ENCODE peak calls at places on chromosome X, in ten cellular contexts. N is CD8-positive, alpha-beta memory T cell; U is suprapubic skin; L is prostate gland; S is tibial artery; H is WERI-Rb-1; V is Karpas-422; B is ovary; P is cardiac muscle cell; R is fibroblast of lung. C is an unnamed sample. For H3K9me3, the result is how much of the 10 kb centered on the place peaks cover.

GRCh38 chrX:32183066-32183465 is 1028.3 kb downstream of the DMD start:
- DNase-seq in P (no peak), R (no peak), S (no peak), B (no peak), H (no peak), L (no peak), U (no peak), N (no peak), V (no peak), C (no peak)

GRCh38 chrX:25650216-25650615 is 487.9 kb upstream of the MAGEB18 start:
- DNase-seq in S (no peak), V (no peak), H (no peak), U (no peak), L (no peak), N (no peak), R (no peak), B (no peak), P (no peak), C (no peak)

GRCh38 chrX:104284407-104285000 is 29.8 kb upstream of the ESX1 start:
- DNase-seq in L (no peak), H (no peak), R (no peak), B (no peak), V (no peak), S (no peak), U (no peak), P (no peak), N (no peak), C (no peak)

GRCh38 chrX:13990126-13990525 is 39.6 kb downstream of the GEMIN8 start:
- DNase-seq in B (no peak), P (no peak), R (no peak), H (no peak), N (no peak), V (no peak), U (no peak), S (no peak), L (no peak), C (no peak)

GRCh38 chrX:110407910-110408545 is 49.4 kb downstream of the RTL9 start:
- DNase-seq in U (no peak), L (peak), H (peak), P (peak), S (no peak), B (peak), V (peak), R (peak), N (peak), C (peak)

GRCh38 chrX:101078716-101079115 is at the start of gene TMEM35A:
- DNase-seq in B (peak), R (peak), V (no peak), S (no peak), L (no peak), U (no peak), P (peak), N (no peak), H (peak), C (no peak)

GRCh38 chrX:119237526-119238035 is 1.5 kb downstream of the PGRMC1 start:
- DNase-seq in R (peak), S (no peak), V (no peak), N (no peak), B (no peak), H (no peak), U (no peak), P (no peak), L (no peak), C (no peak)

GRCh38 chrX:135585153-135585552 is 64.7 kb downstream of the INTS6L start:
- DNase-seq in P (no peak), H (no peak), R (no peak), U (no peak), B (no peak), V (no peak), N (no peak), L (no peak), S (no peak), C (no peak)

GRCh38 chrX:16827225-16827624 is 41.0 kb downstream of the TXLNG start:
- DNase-seq in V (no peak), B (no peak), S (no peak), U (no peak), N (no peak), P (no peak), L (no peak), R (no peak), H (no peak), C (no peak)

GRCh38 chrX:39857780-39858179 is 240.0 kb downstream of the BCOR start:
- DNase-seq in R (no peak), H (no peak), V (no peak), N (no peak), S (no peak), L (no peak), P (no peak), U (no peak), B (no peak), C (no peak)

GRCh38 chrX:31251336-31251735 is 179.5 kb upstream of the FTHL17 start:
- DNase-seq in S (no peak), P (no peak), N (no peak), H (no peak), R (peak), V (no peak), U (no peak), L (no peak), B (no peak), C (no peak)

GRCh38 chrX:4764888-4765287 is 1051.4 kb upstream of the PRKX start:
- DNase-seq in B (no peak), L (no peak), U (no peak), P (no peak), H (no peak), N (no peak), R (no peak), S (no peak), V (no peak), C (no peak)

GRCh38 chrX:34893741-34894140 is 48.9 kb upstream of the FAM47B start:
- DNase-seq in U (no peak), B (no peak), S (no peak), V (peak), R (no peak), L (no peak), N (no peak), P (peak), H (no peak), C (no peak)

GRCh38 chrX:134948333-134949241 is 42.2 kb upstream of the SMIM10 start:
- DNase-seq in S (no peak), H (no peak), N (no peak), V (no peak), U (no peak), L (no peak), P (peak), B (no peak), R (peak), C (no peak)

GRCh38 chrX:16002185-16002584 is 121.2 kb upstream of the GRPR start:
- DNase-seq in S (no peak), V (no peak), H (no peak), P (no peak), R (no peak), U (no peak), N (no peak), B (no peak), L (no peak), C (no peak)

GRCh38 chrX:70208479-70208878 is 26.0 kb upstream of the AWAT1 start:
- DNase-seq in P (no peak), B (no peak), R (no peak), N (no peak), H (no peak), V (no peak), S (no peak), L (no peak), U (no peak), C (no peak)

GRCh38 chrX:136453114-136453513 is 34.6 kb upstream of the BRS3 start:
- DNase-seq in L (no peak), B (no peak), N (no peak), R (no peak), V (no peak), U (no peak), S (no peak), H (no peak), P (no peak), C (no peak)

GRCh38 chrX:70132244-70132643 is 1.0 kb upstream of the IGBP1 start:
- DNase-seq in B (no peak), V (peak), L (no peak), U (no peak), R (peak), H (no peak), S (no peak), P (no peak), N (no peak), C (no peak)

GRCh38 chrX:19814240-19814639 is 73.2 kb downstream of the SH3KBP1 start:
- DNase-seq in U (no peak), L (no peak), N (no peak), P (no peak), V (peak), S (peak), R (no peak), H (peak), B (no peak), C (no peak)

GRCh38 chrX:100870527-100870926 is 3.6 kb downstream of the NOX1 start:
- DNase-seq in P (no peak), R (no peak), B (no peak), U (no peak), V (no peak), H (no peak), N (no peak), L (no peak), S (no peak), C (no peak)

GRCh38 chrX:48905090-48905790 is 6.2 kb downstream of the SLC35A2 start:
- DNase-seq in R (no peak), N (no peak), V (no peak), U (no peak), H (no peak), S (no peak), B (no peak), P (no peak), L (no peak), C (no peak)

GRCh38 chrX:747176-747575 is 116.6 kb downstream of the SHOX start:
- DNase-seq in N (no peak), S (no peak), R (no peak), L (no peak), P (no peak), V (no peak), U (no peak), H (no peak), B (no peak), C (no peak)

GRCh38 chrX:134601240-134601639 is 57.0 kb downstream of the PLAC1 start:
- DNase-seq in S (no peak), B (no peak), R (peak), L (no peak), P (no peak), U (no peak), H (no peak), V (no peak), N (no peak), C (no peak)

GRCh38 chrX:97494756-97495372 is 611.2 kb downstream of the RPA4 start:
- DNase-seq in P (no peak), L (no peak), B (no peak), U (no peak), N (no peak), S (no peak), H (no peak), V (no peak), R (no peak), C (no peak)

GRCh38 chrX:53481093-53481492 is 46.9 kb upstream of the HSD17B10 start:
- DNase-seq in L (no peak), P (no peak), B (no peak), U (no peak), S (no peak), R (no peak), N (no peak), H (peak), V (peak), C (no peak)

GRCh38 chrX:3527166-3527565 is 180.7 kb upstream of the MXRA5 start:
- DNase-seq in L (no peak), R (no peak), N (no peak), H (no peak), P (no peak), S (no peak), U (no peak), B (no peak), V (no peak), C (no peak)

GRCh38 chrX:67893931-67894330 is 350.1 kb downstream of the AR start:
- DNase-seq in P (no peak), H (no peak), N (no peak), B (no peak), R (no peak), L (no peak), U (no peak), V (no peak), S (no peak), C (no peak)

GRCh38 chrX:150693782-150694574 is 782 bp downstream of the MTMR1 start:
- DNase-seq in B (peak), N (peak), V (peak), U (no peak), L (peak), P (peak), H (peak), S (peak), R (peak), C (peak)

GRCh38 chrX:112851806-112852205 is 11.2 kb upstream of the AMOT start:
- DNase-seq in P (peak), L (no peak), U (no peak), S (no peak), V (no peak), B (peak), R (peak), H (no peak), N (no peak), C (no peak)

DNA sequence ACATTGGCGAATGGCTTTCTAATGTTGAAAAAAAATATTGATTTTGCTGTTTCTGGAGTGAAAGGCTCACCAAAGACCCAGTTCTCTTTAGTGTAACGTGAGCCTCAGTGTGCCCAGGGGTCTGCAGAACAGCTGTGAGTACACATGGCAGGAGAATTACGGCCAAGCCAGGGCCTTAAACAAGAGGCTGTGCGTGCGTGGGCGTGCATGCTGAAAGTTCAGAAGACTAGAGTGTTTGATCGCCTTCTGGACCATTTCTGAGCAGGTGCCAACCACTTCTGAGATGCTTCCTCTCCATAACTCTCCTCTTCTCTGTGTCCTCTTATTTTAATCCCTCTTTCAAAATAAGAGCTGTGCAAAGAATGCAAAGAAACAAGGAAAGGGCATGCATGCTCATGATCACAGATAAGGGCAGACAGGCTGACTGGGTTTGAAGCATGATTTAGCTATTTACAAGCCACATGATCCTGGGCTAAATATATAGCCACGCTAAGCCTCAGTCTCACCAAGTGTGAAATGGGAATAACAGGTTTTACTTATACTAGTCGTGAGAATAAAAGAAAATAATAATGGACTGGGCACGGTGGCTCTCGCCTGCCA is 9.9 kb downstream of the PHEX start:
- DNase-seq in H (no peak), P (no peak), L (no peak), U (no peak), N (no peak), V (no peak), B (no peak), S (no peak), R (no peak), C (no peak)
- H3K27ac ChIP-seq in H (no peak), P (no peak), L (no peak), U (no peak), N (no peak), V (no peak), B (no peak), S (no peak), R (no peak), C (no peak)

DNA sequence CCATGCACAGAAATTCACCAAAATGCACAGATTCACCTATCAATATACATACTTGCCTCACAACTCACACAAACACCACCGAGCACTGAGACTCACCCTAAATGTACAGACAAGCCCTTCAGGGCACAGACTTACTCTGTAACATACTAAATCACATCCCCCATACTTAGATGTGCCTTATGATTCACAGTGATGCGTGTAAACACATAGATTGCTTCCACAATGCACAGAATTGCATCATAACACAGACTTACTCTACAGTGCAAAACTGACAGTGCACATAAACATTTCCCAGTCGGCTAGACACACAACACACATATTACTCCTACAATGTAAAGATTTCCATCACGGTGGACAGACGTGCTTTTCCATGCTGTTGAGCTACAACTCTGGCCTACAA is 6.2 kb downstream of the LINC00632 start:
- DNase-seq in L (no peak), H (no peak), R (peak), S (no peak), N (no peak), P (no peak), U (no peak), V (no peak), B (no peak), C (no peak)
- H3K4me3 ChIP-seq in L (no peak), H (no peak), R (no peak), S (no peak), N (no peak), P (no peak), U (no peak), V (no peak), B (no peak), C (no peak)

GRCh38 chrX:66672106-66672505 is 33.2 kb upstream of the EDA2R start:
- DNase-seq in V (no peak), S (no peak), U (no peak), P (no peak), L (no peak), H (no peak), B (no peak), N (no peak), R (no peak), C (no peak)
- H3K9me3 ChIP-seq in V (half or more), S (under half), U (under half), P (under half), L (under half), H (under half), B (under half), N (under half), R (under half), C (under half)

DNA sequence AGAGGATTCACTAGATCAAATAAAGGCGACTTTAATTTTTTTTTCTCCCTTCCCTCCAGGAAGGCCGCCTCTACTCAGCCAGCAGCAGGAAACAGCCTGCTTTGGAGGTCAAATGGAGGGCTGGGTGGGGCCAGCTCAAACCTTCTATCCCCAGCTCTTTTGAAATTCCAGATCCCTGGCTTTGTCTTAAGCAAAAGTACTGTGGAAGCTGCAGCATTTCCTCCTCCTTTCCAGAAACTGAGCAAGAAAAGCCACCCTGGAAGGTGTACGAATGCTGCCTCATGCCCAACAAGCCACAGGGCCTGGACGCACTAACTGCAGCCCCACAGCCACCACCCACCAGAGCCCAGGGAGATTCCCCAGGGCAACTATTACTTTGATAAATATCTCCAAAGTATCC is 55.1 kb upstream of the ZCCHC13 start:
- DNase-seq in N (no peak), H (no peak), V (no peak), S (peak), R (peak), P (peak), L (no peak), B (no peak), U (no peak), C (no peak)
- H3K27ac ChIP-seq in N (no peak), H (no peak), V (no peak), S (peak), R (no peak), P (peak), L (no peak), B (no peak), U (no peak), C (no peak)

GRCh38 chrX:41014776-41015175 is 70.5 kb upstream of the USP9X start:
- DNase-seq in R (no peak), L (no peak), U (no peak), B (no peak), N (no peak), V (no peak), H (no peak), P (no peak), S (no peak), C (no peak)

GRCh38 chrX:41009816-41010187 is 75.4 kb upstream of the USP9X start:
- DNase-seq in R (no peak), V (no peak), N (no peak), P (no peak), U (no peak), H (no peak), B (no peak), L (no peak), S (no peak), C (no peak)

GRCh38 chrX:41005445-41005992 is 79.7 kb upstream of the USP9X start:
- DNase-seq in N (no peak), H (no peak), R (no peak), B (no peak), V (no peak), L (no peak), S (peak), U (no peak), P (no peak), C (no peak)

DNA sequence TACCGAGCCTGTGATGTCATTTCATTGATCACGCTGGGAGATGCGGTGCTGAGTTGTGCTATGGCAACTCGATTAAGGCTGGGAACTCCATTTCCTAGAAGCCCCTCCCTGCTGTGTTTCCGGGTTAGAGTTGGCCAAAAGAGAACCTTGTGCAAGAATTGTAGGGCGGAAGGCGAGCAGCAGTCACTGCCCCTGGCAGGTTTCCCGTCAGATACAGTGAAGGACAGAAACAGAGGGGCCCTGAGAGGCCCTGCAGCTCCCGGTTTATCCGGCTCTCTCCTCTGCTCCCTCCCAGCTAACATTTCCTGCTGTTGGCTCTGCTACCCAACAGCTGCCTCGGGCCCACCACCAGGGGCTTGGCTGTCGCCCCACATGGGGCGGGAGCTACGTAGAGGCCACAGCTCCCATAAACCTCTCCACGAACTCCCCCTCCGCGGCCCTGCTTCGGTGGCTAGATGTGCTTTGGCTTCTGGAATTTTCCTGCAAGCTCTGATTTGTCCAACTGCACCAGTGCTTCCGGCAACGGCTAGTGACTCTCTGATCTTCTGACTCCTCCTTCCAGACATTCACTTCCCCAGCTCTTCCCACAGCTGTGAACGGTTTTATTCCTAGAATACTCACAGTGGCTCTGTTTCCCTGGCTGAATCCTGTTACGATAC is 74.9 kb upstream of the USP9X start:
- DNase-seq in B (peak), R (peak), U (peak), V (no peak), P (peak), H (no peak), N (peak), L (peak), S (peak), C (peak)
- H3K4me3 ChIP-seq in B (peak), R (peak), U (peak), V (peak), P (no peak), H (no peak), N (peak), L (peak), S (peak), C (peak)